ENCODE peak calls at places on chromosomes 3 and 15, in eight cellular contexts. J is esophagus squamous epithelium; F is mesothelial cell of epicardium; Q is BE2C; O is brain microvascular endothelial cell; Z is HFFc6; X is heart left ventricle; D is CD8-positive, alpha-beta T cell. B is an unnamed sample.

GRCh38 chr3:108489776-108490175 is 20.6 kb downstream of the MYH15 start:
- DNase-seq in Z (peak; percentile 28), X (no peak), Q (peak; percentile 48), F (no peak), D (peak; percentile 37), J (no peak), O (peak; percentile 51), B (no peak)

GRCh38 chr3:51379301-51379700 is 5.8 kb upstream of the MANF start:
- DNase-seq in O (no peak), Q (no peak), J (no peak), F (no peak), Z (no peak), X (no peak), D (no peak), B (no peak)

GRCh38 chr3:99315896-99316295 is 322.5 kb upstream of the COL8A1 start:
- DNase-seq in F (no peak), Q (no peak), Z (peak; percentile 26), D (no peak), J (no peak), O (peak; percentile 40), X (no peak), B (no peak)

GRCh38 chr15:99408236-99409096 is 157.2 kb downstream of the LRRC28 start:
- DNase-seq in O (peak; percentile 74), J (no peak), F (no peak), D (no peak), Q (peak; percentile 58), Z (peak; percentile 70), X (peak; percentile 71), B (no peak)

GRCh38 chr15:40511093-40511471 is 40.3 kb downstream of the CHST14 start:
- DNase-seq in O (no peak), F (no peak), Z (no peak), Q (no peak), J (no peak), D (no peak), X (no peak), B (no peak)

GRCh38 chr3:165210132-165210531 is 13.9 kb upstream of the SLITRK3 start:
- DNase-seq in F (no peak), Z (peak; percentile 2), Q (no peak), D (no peak), O (no peak), X (no peak), J (no peak), B (no peak)

GRCh38 chr15:25862469-25863066 is 559 bp downstream of the ATP10A start:
- DNase-seq in X (no peak), F (no peak), J (no peak), O (no peak), D (peak; percentile 64), Q (no peak), Z (no peak), B (no peak)

GRCh38 chr3:11508346-11509174 is 135.2 kb downstream of the VGLL4 start:
- DNase-seq in D (no peak), O (no peak), X (no peak), Q (no peak), F (no peak), J (no peak), Z (no peak), B (no peak)

GRCh38 chr15:95911570-95912279 is 418.8 kb upstream of the NR2F2 start:
- DNase-seq in F (no peak), O (no peak), D (no peak), Q (no peak), J (no peak), Z (no peak), X (no peak), B (no peak)

GRCh38 chr15:53246404-53246803 is 456.3 kb upstream of the ONECUT1 start:
- DNase-seq in X (no peak), J (no peak), Z (no peak), D (no peak), Q (no peak), O (no peak), F (no peak), B (no peak)

GRCh38 chr3:145243875-145244274 is 917.1 kb downstream of the PLOD2 start:
- DNase-seq in D (no peak), F (no peak), Z (peak; percentile 1), Q (no peak), J (no peak), O (peak; percentile 89), X (no peak), B (no peak)

GRCh38 chr3:32238816-32239637 is 547 bp downstream of the CMTM8 start:
- DNase-seq in X (peak; percentile 54), O (no peak), Q (peak; percentile 47), J (no peak), F (peak; percentile 27), D (peak; percentile 39), Z (no peak), B (peak; percentile 37)

GRCh38 chr3:71423151-71423906 is 160.2 kb downstream of the FOXP1 start:
- DNase-seq in Z (no peak), F (no peak), Q (peak; percentile 69), D (no peak), J (no peak), O (no peak), X (peak; percentile 40), B (no peak)

GRCh38 chr15:44308415-44308814 is 19.9 kb downstream of the GOLM2 start:
- DNase-seq in F (no peak), J (no peak), O (no peak), D (no peak), Q (no peak), X (no peak), Z (no peak), B (no peak)

GRCh38 chr3:139627759-139628158 is 50.0 kb downstream of the NMNAT3 start:
- DNase-seq in O (no peak), F (no peak), J (no peak), Z (no peak), D (no peak), Q (no peak), X (no peak), B (no peak)

GRCh38 chr3:137765310-137766033 is 1.4 kb downstream of the SOX14 start:
- DNase-seq in X (no peak), J (no peak), Q (no peak), O (no peak), F (no peak), D (no peak), Z (no peak), B (no peak)

GRCh38 chr3:81816473-81817260 is 55.2 kb upstream of the GBE1 start:
- DNase-seq in O (no peak), J (no peak), D (no peak), F (no peak), X (no peak), Q (no peak), Z (no peak), B (no peak)

GRCh38 chr3:117355566-117355965 is 646.0 kb downstream of the TUSC7 start:
- DNase-seq in J (no peak), O (no peak), Q (peak; percentile 46), X (no peak), D (no peak), Z (no peak), F (no peak), B (peak; percentile 16)

GRCh38 chr15:57321973-57322601 is 54.2 kb upstream of the CGNL1 start:
- DNase-seq in Q (no peak), O (no peak), F (no peak), X (no peak), D (no peak), J (no peak), Z (no peak), B (no peak)

GRCh38 chr3:184546252-184546651 is 15.3 kb upstream of the EPHB3 start:
- DNase-seq in Q (no peak), D (no peak), F (no peak), Z (no peak), O (no peak), X (no peak), J (no peak), B (no peak)

GRCh38 chr3:158166223-158166622 is 56.3 kb downstream of the RSRC1 start:
- DNase-seq in D (no peak), O (no peak), F (no peak), J (no peak), Q (no peak), Z (no peak), X (no peak), B (no peak)

GRCh38 chr15:100426893-100427292 is 85.1 kb upstream of the ADAMTS17 start:
- DNase-seq in J (no peak), Z (no peak), Q (no peak), F (no peak), D (no peak), X (no peak), O (no peak), B (no peak)

GRCh38 chr3:118534519-118534918 is 500.1 kb downstream of the IGSF11 start:
- DNase-seq in X (no peak), F (no peak), D (no peak), O (no peak), Q (no peak), J (no peak), Z (no peak), B (no peak)

GRCh38 chr3:177194319-177194718 is 3.0 kb downstream of the TBL1XR1 start:
- DNase-seq in F (no peak), X (no peak), O (no peak), J (no peak), D (no peak), Q (no peak), Z (no peak), B (no peak)
- TF ChIP-seq CTCF in F (no peak), X (no peak), O (no peak), J (no peak), D (no peak), Q (no peak), Z (no peak), B (no peak)

GRCh38 chr15:89531796-89532537 is 35.6 kb upstream of the RHCG start:
- DNase-seq in J (no peak), X (no peak), D (no peak), Q (no peak), F (no peak), Z (no peak), O (peak; percentile 21), B (no peak)
- TF ChIP-seq CTCF in J (peak; percentile 20), X (no peak), D (no peak), Q (no peak), F (no peak), Z (no peak), O (no peak), B (no peak)

DNA sequence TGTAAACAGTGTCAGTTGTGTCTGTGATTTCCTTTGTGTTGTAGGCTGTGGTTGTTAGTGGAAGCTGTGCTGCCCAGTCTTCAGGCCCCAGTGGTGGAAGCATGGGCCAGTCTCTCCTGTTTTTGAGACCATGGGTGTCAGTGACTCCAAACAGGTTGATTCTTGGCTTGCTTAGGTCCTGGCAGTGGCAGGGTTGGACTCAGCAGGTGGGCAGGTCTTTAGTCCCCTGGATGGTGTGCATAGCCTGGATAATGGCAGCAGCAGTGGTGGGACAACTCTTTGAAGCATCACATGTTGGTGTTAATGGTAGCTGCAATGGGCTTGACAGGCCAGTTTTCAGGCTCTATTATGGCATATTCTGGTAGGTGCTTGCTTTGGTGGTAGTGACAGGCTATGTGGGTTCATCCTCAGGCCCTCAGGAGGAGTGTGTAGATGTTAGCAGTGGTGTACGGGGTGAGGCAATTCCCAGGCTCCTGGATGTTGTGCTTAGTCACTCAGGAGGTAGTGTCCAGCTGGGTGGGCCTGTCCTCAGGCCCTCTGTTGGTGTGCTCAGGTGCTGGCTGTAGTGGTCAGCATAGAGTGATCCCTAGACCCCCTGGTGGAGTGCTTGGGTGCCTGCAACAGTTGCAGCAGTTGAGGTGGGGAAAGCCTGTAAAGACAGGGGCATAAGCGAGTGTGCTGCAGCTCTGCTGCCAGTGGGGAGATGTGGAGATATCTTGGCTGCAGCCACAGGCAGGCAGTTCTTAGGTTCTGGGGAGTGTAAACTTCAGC is 596.7 kb downstream of the PDCD6IP start:
- DNase-seq in J (no peak), D (no peak), O (no peak), Z (no peak), X (no peak), F (no peak), Q (no peak), B (no peak)
- TF ChIP-seq CTCF in J (no peak), D (no peak), O (no peak), Z (no peak), X (no peak), F (no peak), Q (no peak), B (no peak)

GRCh38 chr3:4478226-4478625 is 11.2 kb upstream of the SUMF1 start:
- DNase-seq in Q (no peak), F (no peak), J (no peak), Z (no peak), D (no peak), O (no peak), X (no peak), B (no peak)
- TF ChIP-seq CTCF in Q (no peak), F (no peak), J (no peak), Z (no peak), D (no peak), O (no peak), X (no peak), B (no peak)